ENCODE peak calls at places on chromosomes 4 and X, in seven cellular contexts. One of them, this sample, is unnamed.

GRCh38 chrX:120462370-120462769 is 6.7 kb downstream of the LAMP2 start:
- DNase-seq in bronchial epithelial cell: no peak
- DNase-seq in ascending aorta: no peak
- DNase-seq in BE2C: no peak
- DNase-seq in endothelial cell of umbilical vein: no peak
- DNase-seq in CD8-positive, alpha-beta T cell: no peak
- DNase-seq in GM12878: no peak
- DNase-seq in this sample: no peak

GRCh38 chr4:89111833-89112563 is 665 bp downstream of the TIGD2 start:
- DNase-seq in BE2C: no peak
- DNase-seq in endothelial cell of umbilical vein: peak
- DNase-seq in ascending aorta: no peak
- DNase-seq in CD8-positive, alpha-beta T cell: no peak
- DNase-seq in GM12878: no peak
- DNase-seq in bronchial epithelial cell: peak
- DNase-seq in this sample: no peak

GRCh38 chr4:80134936-80135701 is 62.1 kb upstream of the ANTXR2 start:
- DNase-seq in CD8-positive, alpha-beta T cell: no peak
- DNase-seq in ascending aorta: no peak
- DNase-seq in endothelial cell of umbilical vein: peak
- DNase-seq in bronchial epithelial cell: peak
- DNase-seq in GM12878: no peak
- DNase-seq in BE2C: no peak
- DNase-seq in this sample: no peak

GRCh38 chr4:129323630-129324029 is 227.7 kb downstream of the C4orf33 start:
- DNase-seq in bronchial epithelial cell: no peak
- DNase-seq in BE2C: no peak
- DNase-seq in CD8-positive, alpha-beta T cell: no peak
- DNase-seq in GM12878: no peak
- DNase-seq in ascending aorta: no peak
- DNase-seq in endothelial cell of umbilical vein: no peak
- DNase-seq in this sample: no peak

GRCh38 chrX:135625995-135626394 is 87.4 kb upstream of the CT45A1 start:
- DNase-seq in ascending aorta: no peak
- DNase-seq in CD8-positive, alpha-beta T cell: no peak
- DNase-seq in bronchial epithelial cell: peak
- DNase-seq in BE2C: peak
- DNase-seq in endothelial cell of umbilical vein: peak
- DNase-seq in GM12878: no peak
- DNase-seq in this sample: peak

GRCh38 chr4:1187182-1187581 is 14.8 kb upstream of the SPON2 start:
- DNase-seq in BE2C: no peak
- DNase-seq in CD8-positive, alpha-beta T cell: no peak
- DNase-seq in GM12878: no peak
- DNase-seq in endothelial cell of umbilical vein: no peak
- DNase-seq in ascending aorta: no peak
- DNase-seq in bronchial epithelial cell: no peak
- DNase-seq in this sample: no peak

GRCh38 chrX:19739683-19740082 is 147.7 kb downstream of the SH3KBP1 start:
- DNase-seq in bronchial epithelial cell: peak
- DNase-seq in BE2C: peak
- DNase-seq in ascending aorta: peak
- DNase-seq in endothelial cell of umbilical vein: peak
- DNase-seq in GM12878: no peak
- DNase-seq in CD8-positive, alpha-beta T cell: peak
- DNase-seq in this sample: peak

GRCh38 chrX:46554942-46555341 is 9.7 kb upstream of the ZNF674 start:
- DNase-seq in CD8-positive, alpha-beta T cell: no peak
- DNase-seq in BE2C: no peak
- DNase-seq in endothelial cell of umbilical vein: peak
- DNase-seq in ascending aorta: no peak
- DNase-seq in GM12878: no peak
- DNase-seq in bronchial epithelial cell: peak
- DNase-seq in this sample: no peak

GRCh38 chr4:38503689-38504395 is 160.2 kb upstream of the KLF3 start:
- DNase-seq in ascending aorta: no peak
- DNase-seq in CD8-positive, alpha-beta T cell: no peak
- DNase-seq in bronchial epithelial cell: no peak
- DNase-seq in BE2C: no peak
- DNase-seq in GM12878: peak
- DNase-seq in endothelial cell of umbilical vein: no peak
- DNase-seq in this sample: no peak

GRCh38 chr4:141814499-141814898 is 178.1 kb downstream of the IL15 start:
- DNase-seq in bronchial epithelial cell: no peak
- DNase-seq in GM12878: no peak
- DNase-seq in endothelial cell of umbilical vein: no peak
- DNase-seq in BE2C: no peak
- DNase-seq in ascending aorta: no peak
- DNase-seq in CD8-positive, alpha-beta T cell: no peak
- DNase-seq in this sample: no peak

GRCh38 chr4:56821394-56822263 is at the start of gene SPINK2:
- DNase-seq in bronchial epithelial cell: peak
- DNase-seq in GM12878: no peak
- DNase-seq in BE2C: peak
- DNase-seq in endothelial cell of umbilical vein: no peak
- DNase-seq in CD8-positive, alpha-beta T cell: peak
- DNase-seq in ascending aorta: no peak
- DNase-seq in this sample: peak

GRCh38 chrX:31500920-31501319 is 429.1 kb upstream of the FTHL17 start:
- DNase-seq in ascending aorta: no peak
- DNase-seq in GM12878: no peak
- DNase-seq in bronchial epithelial cell: peak
- DNase-seq in CD8-positive, alpha-beta T cell: no peak
- DNase-seq in endothelial cell of umbilical vein: peak
- DNase-seq in BE2C: no peak
- DNase-seq in this sample: peak

GRCh38 chrX:136627381-136627780 is 20.6 kb upstream of the CD40LG start:
- DNase-seq in endothelial cell of umbilical vein: no peak
- DNase-seq in BE2C: no peak
- DNase-seq in GM12878: no peak
- DNase-seq in ascending aorta: no peak
- DNase-seq in CD8-positive, alpha-beta T cell: peak
- DNase-seq in bronchial epithelial cell: no peak
- DNase-seq in this sample: peak

GRCh38 chrX:147079457-147079856 is 264.9 kb upstream of the CXorf51A start:
- DNase-seq in CD8-positive, alpha-beta T cell: no peak
- DNase-seq in GM12878: no peak
- DNase-seq in ascending aorta: no peak
- DNase-seq in bronchial epithelial cell: no peak
- DNase-seq in endothelial cell of umbilical vein: no peak
- DNase-seq in BE2C: no peak
- DNase-seq in this sample: no peak

GRCh38 chr4:83889802-83890201 is 353.9 kb downstream of the GPAT3 start:
- DNase-seq in ascending aorta: no peak
- DNase-seq in CD8-positive, alpha-beta T cell: no peak
- DNase-seq in BE2C: no peak
- DNase-seq in bronchial epithelial cell: peak
- DNase-seq in endothelial cell of umbilical vein: no peak
- DNase-seq in GM12878: no peak
- DNase-seq in this sample: no peak

GRCh38 chr4:122827899-122828601 is 1.4 kb downstream of the FGF2 start:
- DNase-seq in GM12878: peak
- DNase-seq in CD8-positive, alpha-beta T cell: peak
- DNase-seq in BE2C: peak
- DNase-seq in bronchial epithelial cell: peak
- DNase-seq in endothelial cell of umbilical vein: peak
- DNase-seq in ascending aorta: peak
- DNase-seq in this sample: no peak

GRCh38 chrX:19121898-19122640 is at the start of gene ADGRG2:
- DNase-seq in CD8-positive, alpha-beta T cell: no peak
- DNase-seq in bronchial epithelial cell: no peak
- DNase-seq in GM12878: no peak
- DNase-seq in BE2C: peak
- DNase-seq in endothelial cell of umbilical vein: peak
- DNase-seq in ascending aorta: peak
- DNase-seq in this sample: no peak

GRCh38 chr4:112075129-112075753 is 70.0 kb upstream of the FAM241A start:
- DNase-seq in GM12878: no peak
- DNase-seq in ascending aorta: no peak
- DNase-seq in BE2C: peak
- DNase-seq in bronchial epithelial cell: peak
- DNase-seq in CD8-positive, alpha-beta T cell: no peak
- DNase-seq in endothelial cell of umbilical vein: peak
- DNase-seq in this sample: peak

GRCh38 chrX:65522739-65523372 is 11.7 kb downstream of the LAS1L start:
- DNase-seq in BE2C: no peak
- DNase-seq in GM12878: no peak
- DNase-seq in ascending aorta: no peak
- DNase-seq in bronchial epithelial cell: peak
- DNase-seq in endothelial cell of umbilical vein: no peak
- DNase-seq in CD8-positive, alpha-beta T cell: no peak
- DNase-seq in this sample: no peak

GRCh38 chr4:109977854-109978501 is 65.3 kb downstream of the EGF start:
- DNase-seq in GM12878: no peak
- DNase-seq in bronchial epithelial cell: peak
- DNase-seq in BE2C: no peak
- DNase-seq in endothelial cell of umbilical vein: peak
- DNase-seq in ascending aorta: no peak
- DNase-seq in CD8-positive, alpha-beta T cell: no peak
- DNase-seq in this sample: peak

GRCh38 chr4:73067971-73068394 is 1.5 kb downstream of the COX18 start:
- DNase-seq in GM12878: no peak
- DNase-seq in ascending aorta: no peak
- DNase-seq in CD8-positive, alpha-beta T cell: no peak
- DNase-seq in endothelial cell of umbilical vein: no peak
- DNase-seq in BE2C: no peak
- DNase-seq in bronchial epithelial cell: peak
- DNase-seq in this sample: no peak

GRCh38 chrX:68490644-68491043 is 8.2 kb upstream of the YIPF6 start:
- DNase-seq in GM12878: no peak
- DNase-seq in endothelial cell of umbilical vein: peak
- DNase-seq in BE2C: no peak
- DNase-seq in CD8-positive, alpha-beta T cell: no peak
- DNase-seq in ascending aorta: no peak
- DNase-seq in bronchial epithelial cell: peak
- DNase-seq in this sample: no peak

GRCh38 chr4:8438743-8439142 is 1.8 kb downstream of the ACOX3 start:
- DNase-seq in bronchial epithelial cell: no peak
- DNase-seq in GM12878: no peak
- DNase-seq in CD8-positive, alpha-beta T cell: no peak
- DNase-seq in BE2C: no peak
- DNase-seq in ascending aorta: no peak
- DNase-seq in endothelial cell of umbilical vein: peak
- DNase-seq in this sample: no peak

GRCh38 chr4:8433181-8433580 is 7.3 kb downstream of the ACOX3 start:
- DNase-seq in bronchial epithelial cell: no peak
- DNase-seq in ascending aorta: no peak
- DNase-seq in endothelial cell of umbilical vein: no peak
- DNase-seq in CD8-positive, alpha-beta T cell: no peak
- DNase-seq in BE2C: no peak
- DNase-seq in GM12878: no peak
- DNase-seq in this sample: no peak

GRCh38 chr4:8434251-8435073 is 6.1 kb downstream of the ACOX3 start:
- DNase-seq in bronchial epithelial cell: no peak
- DNase-seq in CD8-positive, alpha-beta T cell: no peak
- DNase-seq in GM12878: no peak
- DNase-seq in BE2C: no peak
- DNase-seq in endothelial cell of umbilical vein: no peak
- DNase-seq in ascending aorta: no peak
- DNase-seq in this sample: no peak

GRCh38 chr4:8439168-8439567 is 1.4 kb downstream of the ACOX3 start:
- DNase-seq in endothelial cell of umbilical vein: peak
- DNase-seq in BE2C: no peak
- DNase-seq in bronchial epithelial cell: peak
- DNase-seq in GM12878: no peak
- DNase-seq in ascending aorta: no peak
- DNase-seq in CD8-positive, alpha-beta T cell: no peak
- DNase-seq in this sample: no peak

DNA sequence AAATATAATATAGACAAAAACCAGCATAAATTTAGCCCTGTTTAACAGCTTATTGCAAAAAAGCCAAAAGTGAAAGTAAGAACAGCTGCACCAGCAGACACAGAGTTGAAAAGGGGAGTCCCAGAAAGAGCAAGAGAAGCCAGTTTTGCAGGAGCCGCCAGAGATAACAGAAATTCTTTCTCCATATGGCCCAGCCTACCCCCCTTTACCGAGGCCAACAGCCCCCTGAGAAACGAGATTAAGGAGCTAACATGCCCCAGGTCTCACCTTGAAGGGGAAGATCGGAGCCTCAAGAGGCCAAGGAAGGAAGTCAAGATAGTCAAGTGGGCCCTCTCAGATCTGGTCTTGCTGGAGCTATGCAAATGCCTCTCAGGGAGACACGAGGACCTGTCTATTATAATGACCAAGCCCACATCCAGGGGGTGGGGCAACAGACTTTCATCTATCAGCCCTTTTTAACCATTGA is 4.8 kb downstream of the ACOX3 start:
- DNase-seq in GM12878: peak
- DNase-seq in bronchial epithelial cell: no peak
- DNase-seq in endothelial cell of umbilical vein: peak
- DNase-seq in ascending aorta: no peak
- DNase-seq in BE2C: no peak
- DNase-seq in CD8-positive, alpha-beta T cell: no peak
- DNase-seq in this sample: peak
- H3K4me3 ChIP-seq in GM12878: peak
- H3K4me3 ChIP-seq in bronchial epithelial cell: peak
- H3K4me3 ChIP-seq in endothelial cell of umbilical vein: peak
- H3K4me3 ChIP-seq in ascending aorta: no peak
- H3K4me3 ChIP-seq in BE2C: no peak
- H3K4me3 ChIP-seq in CD8-positive, alpha-beta T cell: peak
- H3K4me3 ChIP-seq in this sample: peak

DNA sequence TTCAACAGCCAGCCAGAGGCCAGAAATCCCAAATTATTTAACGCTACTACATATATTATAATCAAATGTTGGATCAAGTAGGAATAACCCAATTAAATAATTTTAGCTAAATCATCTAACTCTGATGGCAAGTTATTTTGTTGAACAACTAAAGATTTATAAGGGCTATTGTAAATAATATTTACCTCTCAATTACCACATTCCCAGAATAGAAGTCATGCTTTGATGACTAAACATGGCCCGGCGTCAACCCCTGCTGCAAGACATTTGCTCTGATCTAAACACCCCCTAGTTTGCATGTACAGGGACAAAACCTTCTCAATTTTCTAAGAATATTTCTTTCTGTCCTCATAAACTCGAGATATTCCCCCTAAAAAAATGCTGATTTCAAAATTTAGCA is 14.2 kb downstream of the VEGFC start:
- DNase-seq in ascending aorta: no peak
- DNase-seq in endothelial cell of umbilical vein: peak
- DNase-seq in GM12878: no peak
- DNase-seq in CD8-positive, alpha-beta T cell: no peak
- DNase-seq in BE2C: no peak
- DNase-seq in bronchial epithelial cell: peak
- DNase-seq in this sample: no peak
- H3K4me3 ChIP-seq in ascending aorta: no peak
- H3K4me3 ChIP-seq in endothelial cell of umbilical vein: no peak
- H3K4me3 ChIP-seq in GM12878: no peak
- H3K4me3 ChIP-seq in CD8-positive, alpha-beta T cell: no peak
- H3K4me3 ChIP-seq in BE2C: no peak
- H3K4me3 ChIP-seq in bronchial epithelial cell: no peak
- H3K4me3 ChIP-seq in this sample: no peak

GRCh38 chr4:8067945-8068894 is 90.4 kb downstream of the ABLIM2 start:
- DNase-seq in BE2C: no peak
- DNase-seq in GM12878: no peak
- DNase-seq in CD8-positive, alpha-beta T cell: no peak
- DNase-seq in ascending aorta: no peak
- DNase-seq in endothelial cell of umbilical vein: no peak
- DNase-seq in bronchial epithelial cell: no peak
- DNase-seq in this sample: no peak
- H3K4me3 ChIP-seq in BE2C: no peak
- H3K4me3 ChIP-seq in GM12878: no peak
- H3K4me3 ChIP-seq in CD8-positive, alpha-beta T cell: no peak
- H3K4me3 ChIP-seq in ascending aorta: no peak
- H3K4me3 ChIP-seq in endothelial cell of umbilical vein: no peak
- H3K4me3 ChIP-seq in bronchial epithelial cell: no peak
- H3K4me3 ChIP-seq in this sample: no peak

GRCh38 chr4:46124773-46125172 is 919 bp upstream of the GABRG1 start:
- DNase-seq in endothelial cell of umbilical vein: no peak
- DNase-seq in bronchial epithelial cell: no peak
- DNase-seq in ascending aorta: no peak
- DNase-seq in CD8-positive, alpha-beta T cell: no peak
- DNase-seq in BE2C: peak
- DNase-seq in GM12878: no peak
- DNase-seq in this sample: peak
- H3K4me3 ChIP-seq in endothelial cell of umbilical vein: no peak
- H3K4me3 ChIP-seq in bronchial epithelial cell: no peak
- H3K4me3 ChIP-seq in ascending aorta: no peak
- H3K4me3 ChIP-seq in CD8-positive, alpha-beta T cell: no peak
- H3K4me3 ChIP-seq in BE2C: no peak
- H3K4me3 ChIP-seq in GM12878: no peak
- H3K4me3 ChIP-seq in this sample: no peak